ENCODE peak calls at places on chromosomes 13 and 19, in six cellular contexts. One of them, this sample, is unnamed.

GRCh38 chr19:18833141-18833476 is 1.4 kb downstream of the UPF1 start:
- DNase-seq in AG10803: peak
- DNase-seq in effector memory CD8-positive, alpha-beta T cell: no peak
- DNase-seq in GM23248: peak
- DNase-seq in effector CD4-positive, alpha-beta T cell: no peak
- DNase-seq in smooth muscle cell of the brain vasculature: no peak
- DNase-seq in this sample: no peak

GRCh38 chr13:98405107-98405571 is 171.8 kb downstream of the STK24 start:
- DNase-seq in effector CD4-positive, alpha-beta T cell: no peak
- DNase-seq in AG10803: peak
- DNase-seq in GM23248: peak
- DNase-seq in effector memory CD8-positive, alpha-beta T cell: no peak
- DNase-seq in smooth muscle cell of the brain vasculature: no peak
- DNase-seq in this sample: peak

GRCh38 chr19:40584007-40584406 is 7.3 kb downstream of the SHKBP1 start:
- DNase-seq in effector CD4-positive, alpha-beta T cell: no peak
- DNase-seq in smooth muscle cell of the brain vasculature: no peak
- DNase-seq in effector memory CD8-positive, alpha-beta T cell: no peak
- DNase-seq in AG10803: no peak
- DNase-seq in GM23248: no peak
- DNase-seq in this sample: no peak

GRCh38 chr13:114089751-114090400 is 42.5 kb downstream of the RASA3 start:
- DNase-seq in effector memory CD8-positive, alpha-beta T cell: no peak
- DNase-seq in AG10803: no peak
- DNase-seq in effector CD4-positive, alpha-beta T cell: no peak
- DNase-seq in GM23248: no peak
- DNase-seq in smooth muscle cell of the brain vasculature: no peak
- DNase-seq in this sample: no peak

GRCh38 chr13:63124863-63125262 is 1709.2 kb upstream of the PCDH20 start:
- DNase-seq in GM23248: peak
- DNase-seq in AG10803: peak
- DNase-seq in effector memory CD8-positive, alpha-beta T cell: no peak
- DNase-seq in smooth muscle cell of the brain vasculature: peak
- DNase-seq in effector CD4-positive, alpha-beta T cell: no peak
- DNase-seq in this sample: peak

GRCh38 chr13:20923272-20923671 is 20.7 kb upstream of the XPO4 start:
- DNase-seq in AG10803: no peak
- DNase-seq in GM23248: no peak
- DNase-seq in effector memory CD8-positive, alpha-beta T cell: no peak
- DNase-seq in smooth muscle cell of the brain vasculature: no peak
- DNase-seq in effector CD4-positive, alpha-beta T cell: no peak
- DNase-seq in this sample: no peak

GRCh38 chr13:44088911-44089851 is 209.5 kb downstream of the LACC1 start:
- DNase-seq in effector memory CD8-positive, alpha-beta T cell: no peak
- DNase-seq in AG10803: peak
- DNase-seq in GM23248: peak
- DNase-seq in effector CD4-positive, alpha-beta T cell: no peak
- DNase-seq in smooth muscle cell of the brain vasculature: no peak
- DNase-seq in this sample: no peak

GRCh38 chr13:45674908-45675307 is 27.2 kb upstream of the CBY2 start:
- DNase-seq in GM23248: peak
- DNase-seq in smooth muscle cell of the brain vasculature: peak
- DNase-seq in AG10803: peak
- DNase-seq in effector CD4-positive, alpha-beta T cell: no peak
- DNase-seq in effector memory CD8-positive, alpha-beta T cell: no peak
- DNase-seq in this sample: peak

GRCh38 chr13:111658150-111659100 is 338.0 kb downstream of the TEX29 start:
- DNase-seq in GM23248: no peak
- DNase-seq in effector memory CD8-positive, alpha-beta T cell: no peak
- DNase-seq in smooth muscle cell of the brain vasculature: no peak
- DNase-seq in AG10803: no peak
- DNase-seq in effector CD4-positive, alpha-beta T cell: no peak
- DNase-seq in this sample: no peak

GRCh38 chr13:107743983-107744382 is 471.4 kb downstream of the LIG4 start:
- DNase-seq in smooth muscle cell of the brain vasculature: no peak
- DNase-seq in effector memory CD8-positive, alpha-beta T cell: no peak
- DNase-seq in effector CD4-positive, alpha-beta T cell: no peak
- DNase-seq in AG10803: peak
- DNase-seq in GM23248: peak
- DNase-seq in this sample: peak

GRCh38 chr13:45799451-45799850 is 52.1 kb downstream of the SIAH3 start:
- DNase-seq in effector CD4-positive, alpha-beta T cell: no peak
- DNase-seq in smooth muscle cell of the brain vasculature: no peak
- DNase-seq in AG10803: no peak
- DNase-seq in effector memory CD8-positive, alpha-beta T cell: no peak
- DNase-seq in GM23248: no peak
- DNase-seq in this sample: no peak

GRCh38 chr13:91313103-91313502 is 34.4 kb upstream of the MIR17HG start:
- DNase-seq in smooth muscle cell of the brain vasculature: no peak
- DNase-seq in AG10803: peak
- DNase-seq in GM23248: peak
- DNase-seq in effector memory CD8-positive, alpha-beta T cell: peak
- DNase-seq in effector CD4-positive, alpha-beta T cell: no peak
- DNase-seq in this sample: no peak

GRCh38 chr13:46551410-46552301 is 1.3 kb upstream of the LRCH1 start:
- DNase-seq in GM23248: peak
- DNase-seq in AG10803: peak
- DNase-seq in effector CD4-positive, alpha-beta T cell: peak
- DNase-seq in smooth muscle cell of the brain vasculature: no peak
- DNase-seq in effector memory CD8-positive, alpha-beta T cell: peak
- DNase-seq in this sample: peak

GRCh38 chr19:42200116-42200740 is 17.2 kb downstream of the DEDD2 start:
- DNase-seq in effector CD4-positive, alpha-beta T cell: no peak
- DNase-seq in AG10803: no peak
- DNase-seq in effector memory CD8-positive, alpha-beta T cell: no peak
- DNase-seq in GM23248: no peak
- DNase-seq in smooth muscle cell of the brain vasculature: no peak
- DNase-seq in this sample: no peak

GRCh38 chr13:31913459-31913858 is 118.1 kb upstream of the FRY start:
- DNase-seq in smooth muscle cell of the brain vasculature: no peak
- DNase-seq in effector CD4-positive, alpha-beta T cell: no peak
- DNase-seq in effector memory CD8-positive, alpha-beta T cell: no peak
- DNase-seq in GM23248: peak
- DNase-seq in AG10803: peak
- DNase-seq in this sample: no peak

GRCh38 chr13:27712421-27712820 is 79.9 kb upstream of the GSX1 start:
- DNase-seq in effector memory CD8-positive, alpha-beta T cell: no peak
- DNase-seq in smooth muscle cell of the brain vasculature: no peak
- DNase-seq in AG10803: peak
- DNase-seq in GM23248: no peak
- DNase-seq in effector CD4-positive, alpha-beta T cell: no peak
- DNase-seq in this sample: no peak

GRCh38 chr13:34863360-34864135 is 78.5 kb upstream of the NBEA start:
- DNase-seq in smooth muscle cell of the brain vasculature: no peak
- DNase-seq in GM23248: peak
- DNase-seq in AG10803: peak
- DNase-seq in effector memory CD8-positive, alpha-beta T cell: no peak
- DNase-seq in effector CD4-positive, alpha-beta T cell: no peak
- DNase-seq in this sample: peak

GRCh38 chr13:100818706-100819105 is 144.1 kb upstream of the TMTC4 start:
- DNase-seq in effector CD4-positive, alpha-beta T cell: no peak
- DNase-seq in effector memory CD8-positive, alpha-beta T cell: no peak
- DNase-seq in GM23248: no peak
- DNase-seq in smooth muscle cell of the brain vasculature: no peak
- DNase-seq in AG10803: no peak
- DNase-seq in this sample: peak

GRCh38 chr19:56725829-56726424 is 54.4 kb upstream of the ZNF835 start:
- DNase-seq in smooth muscle cell of the brain vasculature: no peak
- DNase-seq in GM23248: peak
- DNase-seq in effector memory CD8-positive, alpha-beta T cell: no peak
- DNase-seq in AG10803: no peak
- DNase-seq in effector CD4-positive, alpha-beta T cell: no peak
- DNase-seq in this sample: no peak

GRCh38 chr13:97134364-97135095 is 87.6 kb upstream of the MBNL2 start:
- DNase-seq in smooth muscle cell of the brain vasculature: no peak
- DNase-seq in GM23248: no peak
- DNase-seq in effector CD4-positive, alpha-beta T cell: no peak
- DNase-seq in effector memory CD8-positive, alpha-beta T cell: no peak
- DNase-seq in AG10803: no peak
- DNase-seq in this sample: peak

GRCh38 chr19:1355258-1355973 is 28.3 kb upstream of the NDUFS7 start:
- DNase-seq in effector CD4-positive, alpha-beta T cell: no peak
- DNase-seq in effector memory CD8-positive, alpha-beta T cell: no peak
- DNase-seq in smooth muscle cell of the brain vasculature: no peak
- DNase-seq in GM23248: peak
- DNase-seq in AG10803: no peak
- DNase-seq in this sample: no peak

GRCh38 chr13:36965767-36966166 is 33.4 kb downstream of the ALG5 start:
- DNase-seq in smooth muscle cell of the brain vasculature: peak
- DNase-seq in AG10803: peak
- DNase-seq in effector memory CD8-positive, alpha-beta T cell: no peak
- DNase-seq in effector CD4-positive, alpha-beta T cell: no peak
- DNase-seq in GM23248: peak
- DNase-seq in this sample: peak

GRCh38 chr13:75196112-75196855 is 285.7 kb downstream of the TBC1D4 start:
- DNase-seq in effector memory CD8-positive, alpha-beta T cell: no peak
- DNase-seq in GM23248: peak
- DNase-seq in effector CD4-positive, alpha-beta T cell: no peak
- DNase-seq in smooth muscle cell of the brain vasculature: no peak
- DNase-seq in AG10803: peak
- DNase-seq in this sample: peak